ENCODE peak calls at places on chromosomes 2 and 18, in five cellular contexts. One of them, this sample, is unnamed.

GRCh38 chr2:143841935-143842334 is 678.0 kb downstream of the ZEB2 start:
- DNase-seq in HCT116: no peak
- DNase-seq in HepG2: no peak
- DNase-seq in H1: no peak
- DNase-seq in K562: no peak
- DNase-seq in this sample: no peak

GRCh38 chr18:27223570-27224340 is 38.6 kb upstream of the CHST9 start:
- DNase-seq in HCT116: no peak
- DNase-seq in HepG2: no peak
- DNase-seq in H1: no peak
- DNase-seq in K562: no peak
- DNase-seq in this sample: no peak

GRCh38 chr2:176110975-176111663 is 4.0 kb downstream of the HOXD11 start:
- DNase-seq in HCT116: no peak
- DNase-seq in HepG2: peak
- DNase-seq in H1: peak
- DNase-seq in K562: peak
- DNase-seq in this sample: peak

GRCh38 chr2:114446571-114446970 is 4.1 kb downstream of the DPP10 start:
- DNase-seq in HCT116: no peak
- DNase-seq in HepG2: no peak
- DNase-seq in H1: no peak
- DNase-seq in K562: no peak
- DNase-seq in this sample: no peak

GRCh38 chr18:46917808-46918600 is 602 bp downstream of the KATNAL2 start:
- DNase-seq in HCT116: no peak
- DNase-seq in HepG2: no peak
- DNase-seq in H1: peak
- DNase-seq in K562: peak
- DNase-seq in this sample: peak

GRCh38 chr2:100173907-100174525 is 31.6 kb upstream of the AFF3 start:
- DNase-seq in HCT116: no peak
- DNase-seq in HepG2: no peak
- DNase-seq in H1: no peak
- DNase-seq in K562: no peak
- DNase-seq in this sample: no peak

GRCh38 chr18:44599409-44599808 is 81.3 kb upstream of the SETBP1 start:
- DNase-seq in HCT116: no peak
- DNase-seq in HepG2: no peak
- DNase-seq in H1: no peak
- DNase-seq in K562: no peak
- DNase-seq in this sample: no peak

GRCh38 chr2:112048887-112049286 is 6.2 kb upstream of the TMEM87B start:
- DNase-seq in HCT116: peak
- DNase-seq in HepG2: peak
- DNase-seq in H1: no peak
- DNase-seq in K562: peak
- DNase-seq in this sample: peak

GRCh38 chr18:3449702-3450357 is at the start of gene TGIF1:
- DNase-seq in HCT116: peak
- DNase-seq in HepG2: peak
- DNase-seq in H1: peak
- DNase-seq in K562: peak
- DNase-seq in this sample: no peak

GRCh38 chr2:8580316-8581047 is 101.4 kb upstream of the ID2 start:
- DNase-seq in HCT116: no peak
- DNase-seq in HepG2: no peak
- DNase-seq in H1: no peak
- DNase-seq in K562: no peak
- DNase-seq in this sample: no peak

DNA sequence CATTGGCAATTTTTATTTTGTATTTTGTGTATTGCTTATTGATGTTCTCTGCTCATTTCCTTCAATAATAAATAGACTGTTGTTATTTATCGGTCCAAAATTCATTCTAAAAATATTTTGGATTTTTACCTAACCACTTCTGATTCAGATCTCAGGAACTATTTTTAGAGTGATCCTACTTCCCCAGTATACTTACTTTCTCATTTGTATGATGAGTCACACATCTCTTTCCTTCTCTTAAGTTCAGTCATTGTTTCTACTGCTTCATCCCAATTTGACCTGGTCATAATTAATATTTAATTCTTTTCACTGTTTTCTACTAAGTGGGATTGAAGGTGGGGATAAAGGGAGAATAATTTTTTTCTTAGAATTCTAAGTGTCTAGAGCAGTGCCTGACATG is 75.1 kb downstream of the AGPS start:
- DNase-seq in HCT116: no peak
- DNase-seq in HepG2: no peak
- DNase-seq in H1: no peak
- DNase-seq in K562: no peak
- DNase-seq in this sample: no peak
- TF ChIP-seq JUND in HCT116: peak
- TF ChIP-seq JUND in HepG2: no peak
- TF ChIP-seq JUND in H1: no peak
- TF ChIP-seq JUND in K562: no peak
- TF ChIP-seq JUND in this sample: no peak

GRCh38 chr2:19870792-19871191 is 31.0 kb downstream of the TTC32 start:
- DNase-seq in HCT116: no peak
- DNase-seq in HepG2: peak
- DNase-seq in H1: no peak
- DNase-seq in K562: no peak
- DNase-seq in this sample: no peak

GRCh38 chr2:19871836-19872235 is 29.9 kb downstream of the TTC32 start:
- DNase-seq in HCT116: no peak
- DNase-seq in HepG2: no peak
- DNase-seq in H1: no peak
- DNase-seq in K562: no peak
- DNase-seq in this sample: no peak

GRCh38 chr2:19866741-19867140 is 35.0 kb downstream of the TTC32 start:
- DNase-seq in HCT116: no peak
- DNase-seq in HepG2: no peak
- DNase-seq in H1: no peak
- DNase-seq in K562: no peak
- DNase-seq in this sample: no peak

GRCh38 chr2:19868224-19868623 is 33.6 kb downstream of the TTC32 start:
- DNase-seq in HCT116: no peak
- DNase-seq in HepG2: no peak
- DNase-seq in H1: no peak
- DNase-seq in K562: no peak
- DNase-seq in this sample: no peak

DNA sequence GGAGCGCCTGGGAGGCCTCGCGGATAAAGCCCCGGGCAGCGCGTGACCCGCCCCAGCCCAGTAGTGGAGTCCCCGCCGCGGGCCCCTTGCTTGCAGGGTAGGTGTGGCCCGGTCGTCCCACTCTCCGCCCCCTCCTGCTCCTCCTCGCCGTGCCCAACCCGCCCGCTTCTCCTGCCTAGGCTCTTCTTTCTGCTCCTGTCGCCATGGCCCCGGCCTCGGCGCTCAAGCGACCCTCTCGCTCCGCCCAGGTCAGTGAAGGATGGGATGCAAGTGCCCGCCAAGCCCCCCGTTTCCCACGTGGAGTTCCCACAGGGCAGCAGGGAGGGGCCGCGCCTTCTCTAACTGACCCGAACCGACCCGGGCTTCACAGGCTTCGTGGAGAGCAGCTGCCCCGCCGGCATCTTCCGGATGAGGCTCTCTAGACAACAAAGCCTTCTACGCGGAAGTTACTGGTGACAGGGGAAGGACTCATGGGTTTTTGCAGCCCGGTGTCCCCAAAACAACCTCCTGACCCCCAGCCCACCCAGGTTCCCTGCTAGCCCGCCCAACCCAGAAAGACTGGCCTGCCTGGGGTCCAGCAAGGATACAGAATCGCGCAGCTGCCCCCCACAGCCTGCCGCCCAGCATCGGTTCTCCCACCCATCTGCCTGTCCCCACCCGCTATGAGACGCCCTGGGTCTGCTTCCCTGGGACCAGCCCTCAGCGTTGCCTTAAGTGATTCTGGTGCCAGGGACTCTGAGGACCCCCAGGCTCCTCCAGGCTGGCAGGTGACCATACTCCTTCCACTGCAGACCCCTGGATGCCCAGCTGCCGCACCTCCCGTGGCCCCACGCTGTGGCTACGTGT is 32.9 kb downstream of the TTC32 start:
- DNase-seq in HCT116: no peak
- DNase-seq in HepG2: no peak
- DNase-seq in H1: peak
- DNase-seq in K562: peak
- DNase-seq in this sample: no peak
- TF ChIP-seq JUND in HCT116: no peak
- TF ChIP-seq JUND in HepG2: no peak
- TF ChIP-seq JUND in H1: no peak
- TF ChIP-seq JUND in K562: no peak
- TF ChIP-seq JUND in this sample: no peak

DNA sequence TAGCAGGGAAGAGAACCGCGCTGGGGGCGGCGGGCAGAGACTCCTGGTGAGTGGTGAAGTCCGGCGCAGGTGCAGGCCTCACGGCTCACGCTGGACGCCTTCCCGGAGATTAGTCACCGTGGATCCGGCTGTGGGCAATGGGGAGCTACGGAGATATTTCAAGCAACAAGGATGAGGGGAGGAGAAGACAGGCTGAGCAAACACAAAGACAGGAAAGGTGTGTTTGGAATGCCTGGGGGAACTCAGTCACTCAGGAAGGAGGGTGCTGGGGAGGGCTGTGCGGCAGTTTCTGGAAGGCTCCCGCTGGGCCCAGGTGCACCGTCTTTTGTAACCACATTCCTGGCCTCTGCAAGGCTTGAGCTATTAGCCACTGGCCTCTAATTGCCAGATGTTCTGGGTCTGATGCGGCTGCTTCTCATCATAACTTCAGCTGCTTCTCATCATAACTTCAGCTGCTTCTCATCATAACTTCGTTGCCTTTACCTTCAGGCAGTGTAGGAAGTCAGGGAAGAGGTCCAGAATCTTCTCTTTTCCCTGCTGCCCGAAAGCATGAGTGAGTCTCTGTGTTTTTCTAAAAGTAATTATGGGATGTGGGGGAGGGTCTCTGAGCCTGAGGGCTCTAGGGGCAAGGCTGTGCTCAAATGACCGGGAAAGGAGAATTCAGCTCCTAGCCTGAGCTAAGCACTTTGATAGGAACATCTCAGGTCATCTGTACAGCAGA is 118.9 kb downstream of the PXDN start:
- DNase-seq in HCT116: peak
- DNase-seq in HepG2: no peak
- DNase-seq in H1: peak
- DNase-seq in K562: no peak
- DNase-seq in this sample: peak
- TF ChIP-seq JUND in HCT116: peak
- TF ChIP-seq JUND in HepG2: no peak
- TF ChIP-seq JUND in H1: peak
- TF ChIP-seq JUND in K562: no peak
- TF ChIP-seq JUND in this sample: peak

DNA sequence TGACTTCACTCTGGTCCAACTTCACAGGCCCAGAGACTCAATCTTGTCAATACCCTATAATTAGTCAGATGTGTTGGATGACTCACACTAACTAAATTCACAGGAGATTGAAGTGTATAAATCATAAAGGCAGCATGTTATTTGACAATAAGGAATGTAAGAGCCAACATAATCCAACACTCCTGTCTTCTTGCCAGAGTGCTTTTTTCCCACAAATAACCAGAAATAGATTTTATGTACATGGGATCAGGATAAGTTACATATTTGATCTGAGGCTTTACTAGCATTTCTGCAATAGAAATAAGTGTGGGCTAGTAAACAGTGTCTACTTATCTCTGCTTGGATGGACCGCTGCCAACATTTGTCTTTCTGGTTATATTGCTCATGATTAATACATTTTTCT is 42.2 kb upstream of the ZSWIM2 start:
- DNase-seq in HCT116: peak
- DNase-seq in HepG2: no peak
- DNase-seq in H1: no peak
- DNase-seq in K562: no peak
- DNase-seq in this sample: no peak
- TF ChIP-seq JUND in HCT116: no peak
- TF ChIP-seq JUND in HepG2: no peak
- TF ChIP-seq JUND in H1: no peak
- TF ChIP-seq JUND in K562: no peak
- TF ChIP-seq JUND in this sample: no peak

GRCh38 chr18:14092625-14093361 is 39.4 kb downstream of the ZNF519 start:
- DNase-seq in HCT116: no peak
- DNase-seq in HepG2: peak
- DNase-seq in H1: no peak
- DNase-seq in K562: no peak
- DNase-seq in this sample: no peak

GRCh38 chr18:14089176-14089575 is 43.1 kb downstream of the ZNF519 start:
- DNase-seq in HCT116: no peak
- DNase-seq in HepG2: no peak
- DNase-seq in H1: no peak
- DNase-seq in K562: no peak
- DNase-seq in this sample: no peak

GRCh38 chr18:14089781-14090180 is 42.5 kb downstream of the ZNF519 start:
- DNase-seq in HCT116: no peak
- DNase-seq in HepG2: no peak
- DNase-seq in H1: no peak
- DNase-seq in K562: no peak
- DNase-seq in this sample: no peak

GRCh38 chr18:14097761-14098160 is 34.5 kb downstream of the ZNF519 start:
- DNase-seq in HCT116: no peak
- DNase-seq in HepG2: no peak
- DNase-seq in H1: no peak
- DNase-seq in K562: no peak
- DNase-seq in this sample: no peak

GRCh38 chr18:14093526-14093925 is 38.7 kb downstream of the ZNF519 start:
- DNase-seq in HCT116: no peak
- DNase-seq in HepG2: no peak
- DNase-seq in H1: no peak
- DNase-seq in K562: no peak
- DNase-seq in this sample: no peak
- TF ChIP-seq JUND in HCT116: no peak
- TF ChIP-seq JUND in HepG2: no peak
- TF ChIP-seq JUND in H1: no peak
- TF ChIP-seq JUND in K562: no peak
- TF ChIP-seq JUND in this sample: no peak

GRCh38 chr2:239194731-239195317 is 206.0 kb downstream of the HDAC4 start:
- DNase-seq in HCT116: no peak
- DNase-seq in HepG2: no peak
- DNase-seq in H1: peak
- DNase-seq in K562: no peak
- DNase-seq in this sample: no peak

GRCh38 chr2:239197146-239197545 is 203.7 kb downstream of the HDAC4 start:
- DNase-seq in HCT116: no peak
- DNase-seq in HepG2: no peak
- DNase-seq in H1: no peak
- DNase-seq in K562: no peak
- DNase-seq in this sample: no peak

GRCh38 chr2:239195318-239195871 is 205.4 kb downstream of the HDAC4 start:
- DNase-seq in HCT116: no peak
- DNase-seq in HepG2: no peak
- DNase-seq in H1: peak
- DNase-seq in K562: no peak
- DNase-seq in this sample: no peak

GRCh38 chr2:239196474-239197021 is 204.3 kb downstream of the HDAC4 start:
- DNase-seq in HCT116: no peak
- DNase-seq in HepG2: no peak
- DNase-seq in H1: peak
- DNase-seq in K562: no peak
- DNase-seq in this sample: no peak

GRCh38 chr2:239195992-239196391 is 204.8 kb downstream of the HDAC4 start:
- DNase-seq in HCT116: no peak
- DNase-seq in HepG2: no peak
- DNase-seq in H1: no peak
- DNase-seq in K562: no peak
- DNase-seq in this sample: no peak
- TF ChIP-seq JUND in HCT116: no peak
- TF ChIP-seq JUND in HepG2: no peak
- TF ChIP-seq JUND in H1: no peak
- TF ChIP-seq JUND in K562: no peak
- TF ChIP-seq JUND in this sample: no peak